ENCODE peak calls at places on chromosome 19, in four cellular contexts. One of them, this sample, is unnamed.

GRCh38 chr19:50835103-50835784 is 1.9 kb upstream of the KLK15 start:
- DNase-seq in stimulated activated CD8-positive, alpha-beta memory T cell treated with anti-CD3 and anti-CD28 coated beads, Interleukin-15, amount 100 ng/mL, for 1 hour: no peak
- DNase-seq in aorta: no peak
- DNase-seq in SW 1271: no peak
- DNase-seq in this sample: no peak

GRCh38 chr19:54189020-54189667 is at the start of gene MBOAT7:
- DNase-seq in SW 1271: no peak
- DNase-seq in aorta: no peak
- DNase-seq in stimulated activated CD8-positive, alpha-beta memory T cell treated with anti-CD3 and anti-CD28 coated beads, Interleukin-15, amount 100 ng/mL, for 1 hour: no peak
- DNase-seq in this sample: no peak

GRCh38 chr19:14786421-14786851 is 8.1 kb upstream of the ADGRE2 start:
- DNase-seq in aorta: no peak
- DNase-seq in SW 1271: no peak
- DNase-seq in stimulated activated CD8-positive, alpha-beta memory T cell treated with anti-CD3 and anti-CD28 coated beads, Interleukin-15, amount 100 ng/mL, for 1 hour: no peak
- DNase-seq in this sample: no peak

GRCh38 chr19:51810228-51810627 is 15.3 kb downstream of the FPR3 start:
- DNase-seq in SW 1271: no peak
- DNase-seq in aorta: no peak
- DNase-seq in stimulated activated CD8-positive, alpha-beta memory T cell treated with anti-CD3 and anti-CD28 coated beads, Interleukin-15, amount 100 ng/mL, for 1 hour: no peak
- DNase-seq in this sample: no peak

GRCh38 chr19:45598267-45599011 is 3.6 kb downstream of the GPR4 start:
- DNase-seq in SW 1271: no peak
- DNase-seq in aorta: no peak
- DNase-seq in stimulated activated CD8-positive, alpha-beta memory T cell treated with anti-CD3 and anti-CD28 coated beads, Interleukin-15, amount 100 ng/mL, for 1 hour: no peak
- DNase-seq in this sample: no peak

GRCh38 chr19:485122-485521 is 11.2 kb upstream of the MADCAM1 start:
- DNase-seq in SW 1271: no peak
- DNase-seq in stimulated activated CD8-positive, alpha-beta memory T cell treated with anti-CD3 and anti-CD28 coated beads, Interleukin-15, amount 100 ng/mL, for 1 hour: no peak
- DNase-seq in aorta: no peak
- DNase-seq in this sample: no peak

GRCh38 chr19:48296963-48297734 is 27.3 kb downstream of the ZNF114 start:
- DNase-seq in stimulated activated CD8-positive, alpha-beta memory T cell treated with anti-CD3 and anti-CD28 coated beads, Interleukin-15, amount 100 ng/mL, for 1 hour: no peak
- DNase-seq in aorta: no peak
- DNase-seq in SW 1271: no peak
- DNase-seq in this sample: no peak

GRCh38 chr19:36106441-36106840 is 4.5 kb upstream of the OVOL3 start:
- DNase-seq in stimulated activated CD8-positive, alpha-beta memory T cell treated with anti-CD3 and anti-CD28 coated beads, Interleukin-15, amount 100 ng/mL, for 1 hour: no peak
- DNase-seq in aorta: no peak
- DNase-seq in SW 1271: no peak
- DNase-seq in this sample: no peak

GRCh38 chr19:10543420-10544241 is at the start of gene ATG4D:
- DNase-seq in aorta: peak
- DNase-seq in SW 1271: no peak
- DNase-seq in stimulated activated CD8-positive, alpha-beta memory T cell treated with anti-CD3 and anti-CD28 coated beads, Interleukin-15, amount 100 ng/mL, for 1 hour: peak
- DNase-seq in this sample: peak

GRCh38 chr19:49637865-49638350 is 2.0 kb downstream of the RRAS start:
- DNase-seq in SW 1271: peak
- DNase-seq in aorta: peak
- DNase-seq in stimulated activated CD8-positive, alpha-beta memory T cell treated with anti-CD3 and anti-CD28 coated beads, Interleukin-15, amount 100 ng/mL, for 1 hour: no peak
- DNase-seq in this sample: no peak

GRCh38 chr19:12042893-12043292 is 7.4 kb upstream of the ZNF433 start:
- DNase-seq in SW 1271: no peak
- DNase-seq in stimulated activated CD8-positive, alpha-beta memory T cell treated with anti-CD3 and anti-CD28 coated beads, Interleukin-15, amount 100 ng/mL, for 1 hour: no peak
- DNase-seq in aorta: no peak
- DNase-seq in this sample: no peak

GRCh38 chr19:35253316-35254286 is 4.8 kb downstream of the LSR start:
- DNase-seq in aorta: no peak
- DNase-seq in SW 1271: no peak
- DNase-seq in stimulated activated CD8-positive, alpha-beta memory T cell treated with anti-CD3 and anti-CD28 coated beads, Interleukin-15, amount 100 ng/mL, for 1 hour: no peak
- DNase-seq in this sample: no peak

GRCh38 chr19:11420894-11421606 is 1.9 kb upstream of the RGL3 start:
- DNase-seq in SW 1271: no peak
- DNase-seq in stimulated activated CD8-positive, alpha-beta memory T cell treated with anti-CD3 and anti-CD28 coated beads, Interleukin-15, amount 100 ng/mL, for 1 hour: no peak
- DNase-seq in aorta: peak
- DNase-seq in this sample: peak

GRCh38 chr19:7767487-7767886 is 4.4 kb downstream of the CLEC4M start:
- DNase-seq in aorta: no peak
- DNase-seq in stimulated activated CD8-positive, alpha-beta memory T cell treated with anti-CD3 and anti-CD28 coated beads, Interleukin-15, amount 100 ng/mL, for 1 hour: no peak
- DNase-seq in SW 1271: no peak
- DNase-seq in this sample: no peak

GRCh38 chr19:35044317-35045117 is 3.0 kb downstream of the HPN start:
- DNase-seq in stimulated activated CD8-positive, alpha-beta memory T cell treated with anti-CD3 and anti-CD28 coated beads, Interleukin-15, amount 100 ng/mL, for 1 hour: peak
- DNase-seq in aorta: peak
- DNase-seq in SW 1271: no peak
- DNase-seq in this sample: peak

GRCh38 chr19:4581381-4582111 is 22.1 kb upstream of the SEMA6B start:
- DNase-seq in stimulated activated CD8-positive, alpha-beta memory T cell treated with anti-CD3 and anti-CD28 coated beads, Interleukin-15, amount 100 ng/mL, for 1 hour: no peak
- DNase-seq in aorta: no peak
- DNase-seq in SW 1271: no peak
- DNase-seq in this sample: no peak

GRCh38 chr19:15623711-15624318 is 8.8 kb downstream of the CYP4F8 start:
- DNase-seq in aorta: no peak
- DNase-seq in stimulated activated CD8-positive, alpha-beta memory T cell treated with anti-CD3 and anti-CD28 coated beads, Interleukin-15, amount 100 ng/mL, for 1 hour: no peak
- DNase-seq in SW 1271: no peak
- DNase-seq in this sample: peak

GRCh38 chr19:13154911-13155471 is 4.8 kb downstream of the IER2 start:
- DNase-seq in SW 1271: peak
- DNase-seq in aorta: peak
- DNase-seq in stimulated activated CD8-positive, alpha-beta memory T cell treated with anti-CD3 and anti-CD28 coated beads, Interleukin-15, amount 100 ng/mL, for 1 hour: peak
- DNase-seq in this sample: peak

GRCh38 chr19:8610041-8610927 is at the start of gene ADAMTS10:
- DNase-seq in SW 1271: no peak
- DNase-seq in aorta: peak
- DNase-seq in stimulated activated CD8-positive, alpha-beta memory T cell treated with anti-CD3 and anti-CD28 coated beads, Interleukin-15, amount 100 ng/mL, for 1 hour: no peak
- DNase-seq in this sample: peak

GRCh38 chr19:55369651-55370304 is 485 bp downstream of the IL11 start:
- DNase-seq in SW 1271: no peak
- DNase-seq in stimulated activated CD8-positive, alpha-beta memory T cell treated with anti-CD3 and anti-CD28 coated beads, Interleukin-15, amount 100 ng/mL, for 1 hour: no peak
- DNase-seq in aorta: peak
- DNase-seq in this sample: peak

GRCh38 chr19:10567696-10568443 is 909 bp downstream of the CDKN2D start:
- DNase-seq in stimulated activated CD8-positive, alpha-beta memory T cell treated with anti-CD3 and anti-CD28 coated beads, Interleukin-15, amount 100 ng/mL, for 1 hour: no peak
- DNase-seq in SW 1271: no peak
- DNase-seq in aorta: no peak
- DNase-seq in this sample: no peak

GRCh38 chr19:35107541-35107939 is 8.1 kb upstream of the FXYD3 start:
- DNase-seq in stimulated activated CD8-positive, alpha-beta memory T cell treated with anti-CD3 and anti-CD28 coated beads, Interleukin-15, amount 100 ng/mL, for 1 hour: no peak
- DNase-seq in aorta: no peak
- DNase-seq in SW 1271: no peak
- DNase-seq in this sample: no peak

GRCh38 chr19:27796073-27796472 is 1416.9 kb downstream of the UQCRFS1 start:
- DNase-seq in SW 1271: no peak
- DNase-seq in aorta: no peak
- DNase-seq in stimulated activated CD8-positive, alpha-beta memory T cell treated with anti-CD3 and anti-CD28 coated beads, Interleukin-15, amount 100 ng/mL, for 1 hour: no peak
- DNase-seq in this sample: no peak

GRCh38 chr19:47094557-47095517 is 18.7 kb downstream of the ZC3H4 start:
- DNase-seq in stimulated activated CD8-positive, alpha-beta memory T cell treated with anti-CD3 and anti-CD28 coated beads, Interleukin-15, amount 100 ng/mL, for 1 hour: no peak
- DNase-seq in aorta: no peak
- DNase-seq in SW 1271: no peak
- DNase-seq in this sample: no peak

GRCh38 chr19:46979770-46980105 is 39.9 kb upstream of the NPAS1 start:
- DNase-seq in aorta: peak
- DNase-seq in stimulated activated CD8-positive, alpha-beta memory T cell treated with anti-CD3 and anti-CD28 coated beads, Interleukin-15, amount 100 ng/mL, for 1 hour: no peak
- DNase-seq in SW 1271: no peak
- DNase-seq in this sample: no peak

GRCh38 chr19:38592940-38593339 is 24.8 kb downstream of the MAP4K1 start:
- DNase-seq in stimulated activated CD8-positive, alpha-beta memory T cell treated with anti-CD3 and anti-CD28 coated beads, Interleukin-15, amount 100 ng/mL, for 1 hour: no peak
- DNase-seq in SW 1271: no peak
- DNase-seq in aorta: no peak
- DNase-seq in this sample: no peak

GRCh38 chr19:5358173-5358800 is 17.7 kb upstream of the PTPRS start:
- DNase-seq in SW 1271: no peak
- DNase-seq in aorta: no peak
- DNase-seq in stimulated activated CD8-positive, alpha-beta memory T cell treated with anti-CD3 and anti-CD28 coated beads, Interleukin-15, amount 100 ng/mL, for 1 hour: no peak
- DNase-seq in this sample: no peak

GRCh38 chr19:57269515-57270250 is 10.6 kb upstream of the ZNF460 start:
- DNase-seq in stimulated activated CD8-positive, alpha-beta memory T cell treated with anti-CD3 and anti-CD28 coated beads, Interleukin-15, amount 100 ng/mL, for 1 hour: no peak
- DNase-seq in aorta: no peak
- DNase-seq in SW 1271: no peak
- DNase-seq in this sample: no peak

GRCh38 chr19:47512183-47512947 is 2.5 kb downstream of the NAPA start:
- DNase-seq in stimulated activated CD8-positive, alpha-beta memory T cell treated with anti-CD3 and anti-CD28 coated beads, Interleukin-15, amount 100 ng/mL, for 1 hour: no peak
- DNase-seq in aorta: no peak
- DNase-seq in SW 1271: no peak
- DNase-seq in this sample: no peak

GRCh38 chr19:35247526-35248309 is 1.1 kb upstream of the LSR start:
- DNase-seq in stimulated activated CD8-positive, alpha-beta memory T cell treated with anti-CD3 and anti-CD28 coated beads, Interleukin-15, amount 100 ng/mL, for 1 hour: peak
- DNase-seq in aorta: no peak
- DNase-seq in SW 1271: peak
- DNase-seq in this sample: no peak

GRCh38 chr19:51743405-51743804 is 8.3 kb downstream of the FPR1 start:
- DNase-seq in aorta: no peak
- DNase-seq in stimulated activated CD8-positive, alpha-beta memory T cell treated with anti-CD3 and anti-CD28 coated beads, Interleukin-15, amount 100 ng/mL, for 1 hour: no peak
- DNase-seq in SW 1271: no peak
- DNase-seq in this sample: no peak

GRCh38 chr19:54739587-54740497 is 1.5 kb downstream of the KIR2DL3 start:
- DNase-seq in stimulated activated CD8-positive, alpha-beta memory T cell treated with anti-CD3 and anti-CD28 coated beads, Interleukin-15, amount 100 ng/mL, for 1 hour: no peak
- DNase-seq in aorta: no peak
- DNase-seq in SW 1271: no peak
- DNase-seq in this sample: no peak

GRCh38 chr19:12623361-12624031 is 12.8 kb downstream of the ZNF791 start:
- DNase-seq in aorta: no peak
- DNase-seq in stimulated activated CD8-positive, alpha-beta memory T cell treated with anti-CD3 and anti-CD28 coated beads, Interleukin-15, amount 100 ng/mL, for 1 hour: no peak
- DNase-seq in SW 1271: no peak
- DNase-seq in this sample: no peak

GRCh38 chr19:18153555-18154134 is 682 bp downstream of the PIK3R2 start:
- DNase-seq in SW 1271: no peak
- DNase-seq in stimulated activated CD8-positive, alpha-beta memory T cell treated with anti-CD3 and anti-CD28 coated beads, Interleukin-15, amount 100 ng/mL, for 1 hour: no peak
- DNase-seq in aorta: peak
- DNase-seq in this sample: peak

GRCh38 chr19:35368378-35368777 is 2.5 kb upstream of the GPR42 start:
- DNase-seq in SW 1271: no peak
- DNase-seq in aorta: no peak
- DNase-seq in stimulated activated CD8-positive, alpha-beta memory T cell treated with anti-CD3 and anti-CD28 coated beads, Interleukin-15, amount 100 ng/mL, for 1 hour: no peak
- DNase-seq in this sample: no peak

GRCh38 chr19:4504874-4505569 is 13.3 kb downstream of the PLIN4 start:
- DNase-seq in aorta: no peak
- DNase-seq in stimulated activated CD8-positive, alpha-beta memory T cell treated with anti-CD3 and anti-CD28 coated beads, Interleukin-15, amount 100 ng/mL, for 1 hour: no peak
- DNase-seq in SW 1271: no peak
- DNase-seq in this sample: no peak

GRCh38 chr19:1880611-1881392 is 4.5 kb downstream of the ABHD17A start:
- DNase-seq in aorta: no peak
- DNase-seq in SW 1271: no peak
- DNase-seq in stimulated activated CD8-positive, alpha-beta memory T cell treated with anti-CD3 and anti-CD28 coated beads, Interleukin-15, amount 100 ng/mL, for 1 hour: no peak
- DNase-seq in this sample: no peak

This sample was measured in CD4-positive, alpha-beta memory T cell.